ENCODE peak calls at places on chromosome 13, in seven cellular contexts. One of them, this sample, is unnamed.
A peak's percentile ranks its signal among the peaks of the same experiment; 100 is the strongest.

GRCh38 chr13:75792526-75793187 is 156.5 kb downstream of the LMO7 start:
- DNase-seq in AG20443: no peak
- DNase-seq in NCI-H1092: no peak
- DNase-seq in amniotic stem cell: no peak
- DNase-seq in iPS-NIHi11: peak; percentile 15
- DNase-seq in CD8-positive, alpha-beta memory T cell: no peak
- DNase-seq in Caco-2: peak; percentile 89
- DNase-seq in this sample: no peak

GRCh38 chr13:112068531-112069062 is 1.6 kb downstream of the SOX1 start:
- DNase-seq in NCI-H1092: no peak
- DNase-seq in AG20443: no peak
- DNase-seq in amniotic stem cell: no peak
- DNase-seq in Caco-2: no peak
- DNase-seq in iPS-NIHi11: no peak
- DNase-seq in CD8-positive, alpha-beta memory T cell: no peak
- DNase-seq in this sample: no peak

GRCh38 chr13:27403252-27403678 is 21.2 kb upstream of the GTF3A start:
- DNase-seq in AG20443: peak; percentile 86
- DNase-seq in amniotic stem cell: no peak
- DNase-seq in Caco-2: no peak
- DNase-seq in NCI-H1092: no peak
- DNase-seq in CD8-positive, alpha-beta memory T cell: no peak
- DNase-seq in iPS-NIHi11: peak; percentile 26
- DNase-seq in this sample: peak; percentile 51

GRCh38 chr13:27374126-27374613 is 50.2 kb upstream of the GTF3A start:
- DNase-seq in NCI-H1092: no peak
- DNase-seq in amniotic stem cell: no peak
- DNase-seq in CD8-positive, alpha-beta memory T cell: no peak
- DNase-seq in AG20443: no peak
- DNase-seq in Caco-2: no peak
- DNase-seq in iPS-NIHi11: no peak
- DNase-seq in this sample: no peak

GRCh38 chr13:94248454-94249233 is 230.8 kb downstream of the DCT start:
- DNase-seq in AG20443: no peak
- DNase-seq in Caco-2: no peak
- DNase-seq in amniotic stem cell: no peak
- DNase-seq in NCI-H1092: no peak
- DNase-seq in iPS-NIHi11: no peak
- DNase-seq in CD8-positive, alpha-beta memory T cell: no peak
- DNase-seq in this sample: no peak

GRCh38 chr13:38900188-38900587 is 90.4 kb downstream of the STOML3 start:
- DNase-seq in NCI-H1092: no peak
- DNase-seq in iPS-NIHi11: peak; percentile 74
- DNase-seq in CD8-positive, alpha-beta memory T cell: no peak
- DNase-seq in amniotic stem cell: no peak
- DNase-seq in AG20443: no peak
- DNase-seq in Caco-2: no peak
- DNase-seq in this sample: no peak

GRCh38 chr13:47136659-47136975 is 239.8 kb upstream of the HTR2A start:
- DNase-seq in Caco-2: no peak
- DNase-seq in CD8-positive, alpha-beta memory T cell: no peak
- DNase-seq in amniotic stem cell: no peak
- DNase-seq in iPS-NIHi11: no peak
- DNase-seq in AG20443: no peak
- DNase-seq in NCI-H1092: no peak
- DNase-seq in this sample: no peak

GRCh38 chr13:33057019-33057785 is 41.0 kb downstream of the KL start:
- DNase-seq in Caco-2: no peak
- DNase-seq in amniotic stem cell: no peak
- DNase-seq in AG20443: peak; percentile 62
- DNase-seq in iPS-NIHi11: peak; percentile 51
- DNase-seq in NCI-H1092: no peak
- DNase-seq in CD8-positive, alpha-beta memory T cell: no peak
- DNase-seq in this sample: peak; percentile 38

GRCh38 chr13:33775339-33776108 is 42.4 kb upstream of the RFC3 start:
- DNase-seq in NCI-H1092: no peak
- DNase-seq in amniotic stem cell: no peak
- DNase-seq in AG20443: no peak
- DNase-seq in Caco-2: no peak
- DNase-seq in CD8-positive, alpha-beta memory T cell: no peak
- DNase-seq in iPS-NIHi11: peak; percentile 26
- DNase-seq in this sample: no peak

GRCh38 chr13:40402931-40403412 is 263.5 kb downstream of the FOXO1 start:
- DNase-seq in CD8-positive, alpha-beta memory T cell: no peak
- DNase-seq in Caco-2: peak; percentile 47
- DNase-seq in NCI-H1092: no peak
- DNase-seq in iPS-NIHi11: peak; percentile 32
- DNase-seq in AG20443: peak; percentile 68
- DNase-seq in amniotic stem cell: no peak
- DNase-seq in this sample: peak; percentile 42

GRCh38 chr13:24670174-24670573 is 10.0 kb upstream of the ATP12A start:
- DNase-seq in amniotic stem cell: no peak
- DNase-seq in iPS-NIHi11: no peak
- DNase-seq in Caco-2: no peak
- DNase-seq in AG20443: no peak
- DNase-seq in NCI-H1092: no peak
- DNase-seq in CD8-positive, alpha-beta memory T cell: no peak
- DNase-seq in this sample: no peak

GRCh38 chr13:107458269-107458668 is 757.1 kb downstream of the LIG4 start:
- DNase-seq in iPS-NIHi11: no peak
- DNase-seq in AG20443: no peak
- DNase-seq in CD8-positive, alpha-beta memory T cell: no peak
- DNase-seq in amniotic stem cell: no peak
- DNase-seq in NCI-H1092: peak; percentile 55
- DNase-seq in Caco-2: no peak
- DNase-seq in this sample: no peak

GRCh38 chr13:106029901-106030300 is 505.6 kb downstream of the EFNB2 start:
- DNase-seq in amniotic stem cell: no peak
- DNase-seq in CD8-positive, alpha-beta memory T cell: no peak
- DNase-seq in iPS-NIHi11: no peak
- DNase-seq in AG20443: no peak
- DNase-seq in NCI-H1092: no peak
- DNase-seq in Caco-2: no peak
- DNase-seq in this sample: no peak

GRCh38 chr13:22740264-22740663 is 440.5 kb upstream of the SGCG start:
- DNase-seq in NCI-H1092: no peak
- DNase-seq in CD8-positive, alpha-beta memory T cell: no peak
- DNase-seq in AG20443: no peak
- DNase-seq in iPS-NIHi11: no peak
- DNase-seq in amniotic stem cell: no peak
- DNase-seq in Caco-2: no peak
- DNase-seq in this sample: no peak

GRCh38 chr13:112815871-112816270 is 126.0 kb downstream of the ATP11A start:
- DNase-seq in Caco-2: no peak
- DNase-seq in CD8-positive, alpha-beta memory T cell: no peak
- DNase-seq in iPS-NIHi11: no peak
- DNase-seq in AG20443: no peak
- DNase-seq in amniotic stem cell: no peak
- DNase-seq in NCI-H1092: no peak
- DNase-seq in this sample: no peak

GRCh38 chr13:50243926-50244325 is 228.7 kb downstream of the KCNRG start:
- DNase-seq in Caco-2: no peak
- DNase-seq in amniotic stem cell: no peak
- DNase-seq in iPS-NIHi11: no peak
- DNase-seq in AG20443: no peak
- DNase-seq in CD8-positive, alpha-beta memory T cell: no peak
- DNase-seq in NCI-H1092: no peak
- DNase-seq in this sample: no peak

GRCh38 chr13:111336666-111337065 is 16.2 kb downstream of the TEX29 start:
- DNase-seq in iPS-NIHi11: no peak
- DNase-seq in amniotic stem cell: no peak
- DNase-seq in AG20443: peak; percentile 6
- DNase-seq in Caco-2: no peak
- DNase-seq in NCI-H1092: no peak
- DNase-seq in CD8-positive, alpha-beta memory T cell: no peak
- DNase-seq in this sample: no peak

GRCh38 chr13:107347641-107348369 is 779.9 kb upstream of the ARGLU1 start:
- DNase-seq in amniotic stem cell: no peak
- DNase-seq in Caco-2: no peak
- DNase-seq in AG20443: no peak
- DNase-seq in CD8-positive, alpha-beta memory T cell: no peak
- DNase-seq in iPS-NIHi11: no peak
- DNase-seq in NCI-H1092: no peak
- DNase-seq in this sample: no peak

GRCh38 chr13:73299787-73300186 is 241.0 kb downstream of the KLF5 start:
- DNase-seq in NCI-H1092: no peak
- DNase-seq in AG20443: no peak
- DNase-seq in Caco-2: no peak
- DNase-seq in iPS-NIHi11: no peak
- DNase-seq in amniotic stem cell: no peak
- DNase-seq in CD8-positive, alpha-beta memory T cell: no peak
- DNase-seq in this sample: no peak

GRCh38 chr13:44312898-44313551 is 60.6 kb upstream of the SERP2 start:
- DNase-seq in CD8-positive, alpha-beta memory T cell: no peak
- DNase-seq in amniotic stem cell: peak; percentile 38
- DNase-seq in AG20443: peak; percentile 41
- DNase-seq in Caco-2: no peak
- DNase-seq in iPS-NIHi11: no peak
- DNase-seq in NCI-H1092: no peak
- DNase-seq in this sample: no peak

GRCh38 chr13:76969488-76970365 is 21.4 kb downstream of the ACOD1 start:
- DNase-seq in iPS-NIHi11: no peak
- DNase-seq in Caco-2: no peak
- DNase-seq in amniotic stem cell: no peak
- DNase-seq in NCI-H1092: no peak
- DNase-seq in CD8-positive, alpha-beta memory T cell: no peak
- DNase-seq in AG20443: peak; percentile 26
- DNase-seq in this sample: no peak

GRCh38 chr13:79155883-79156282 is 250.2 kb downstream of the RBM26 start:
- DNase-seq in Caco-2: no peak
- DNase-seq in AG20443: no peak
- DNase-seq in NCI-H1092: no peak
- DNase-seq in amniotic stem cell: no peak
- DNase-seq in CD8-positive, alpha-beta memory T cell: no peak
- DNase-seq in iPS-NIHi11: no peak
- DNase-seq in this sample: no peak

GRCh38 chr13:88339271-88339741 is 668.1 kb downstream of the SLITRK5 start:
- DNase-seq in CD8-positive, alpha-beta memory T cell: no peak
- DNase-seq in iPS-NIHi11: no peak
- DNase-seq in amniotic stem cell: no peak
- DNase-seq in AG20443: no peak
- DNase-seq in NCI-H1092: no peak
- DNase-seq in Caco-2: no peak
- DNase-seq in this sample: no peak

This sample was measured in hepatic stellate cell.